ENCODE peak calls at places on chromosomes 5 and 9, in seven cellular contexts. V is heart left ventricle, R is GM23248, B is Peyer's patch, T is tibial artery, M is aorta, H is left ventricle myocardium inferior. U is an unnamed sample.

GRCh38 chr9:84310903-84311302 is 29.7 kb downstream of the SLC28A3 start:
- DNase-seq in V (no peak), T (no peak), H (no peak), B (no peak), M (peak), R (no peak), U (no peak)

GRCh38 chr5:389197-389821 is 53.7 kb upstream of the EXOC3 start:
- DNase-seq in M (peak), T (no peak), H (no peak), B (no peak), R (no peak), V (no peak), U (peak)

GRCh38 chr9:33346564-33346963 is 55.8 kb downstream of the AQP7 start:
- DNase-seq in B (no peak), V (no peak), M (no peak), R (peak), H (no peak), T (no peak), U (no peak)

GRCh38 chr5:151892393-151892792 is 32.3 kb downstream of the GLRA1 start:
- DNase-seq in V (no peak), T (no peak), H (no peak), R (no peak), M (no peak), B (no peak), U (no peak)

GRCh38 chr9:135283621-135284020 is 196.0 kb upstream of the PPP1R26 start:
- DNase-seq in V (no peak), M (no peak), B (no peak), H (no peak), T (no peak), R (no peak), U (no peak)

GRCh38 chr5:139640432-139641115 is 7.6 kb upstream of the CXXC5 start:
- DNase-seq in M (peak), R (no peak), V (peak), H (no peak), B (no peak), T (peak), U (peak)

GRCh38 chr5:176629317-176629852 is 949 bp downstream of the SNCB start:
- DNase-seq in V (no peak), T (no peak), H (no peak), R (no peak), M (no peak), B (no peak), U (no peak)

GRCh38 chr9:110115341-110115820 is 92.6 kb downstream of the C9orf152 start:
- DNase-seq in H (peak), R (peak), T (no peak), M (no peak), B (no peak), V (peak), U (no peak)

GRCh38 chr5:9621379-9621903 is 8.7 kb downstream of the TAS2R1 start:
- DNase-seq in M (no peak), R (peak), B (no peak), T (no peak), H (no peak), V (no peak), U (no peak)

GRCh38 chr9:89295400-89295799 is 15.6 kb upstream of the CKS2 start:
- DNase-seq in B (no peak), H (no peak), M (no peak), T (no peak), R (no peak), V (no peak), U (no peak)

GRCh38 chr9:5870691-5871090 is 20.0 kb upstream of the MLANA start:
- DNase-seq in H (peak), B (no peak), V (no peak), T (no peak), R (no peak), M (no peak), U (no peak)

GRCh38 chr9:88749420-88749819 is 214.4 kb downstream of the NXNL2 start:
- DNase-seq in H (no peak), V (no peak), T (peak), R (peak), B (no peak), M (no peak), U (no peak)

GRCh38 chr9:94632736-94633135 is 6.6 kb downstream of the FBP1 start:
- DNase-seq in B (no peak), R (peak), T (no peak), M (no peak), V (no peak), H (no peak), U (no peak)

GRCh38 chr5:180975338-180975737 is 13.3 kb upstream of the BTNL3 start:
- DNase-seq in B (peak), M (no peak), R (no peak), T (no peak), H (no peak), V (no peak), U (no peak)

GRCh38 chr5:122515709-122516431 is 203.8 kb downstream of the SNCAIP start:
- DNase-seq in H (no peak), B (peak), V (peak), M (peak), T (peak), R (peak), U (no peak)

GRCh38 chr9:36102742-36103495 is 33.6 kb upstream of the GLIPR2 start:
- DNase-seq in V (peak), H (peak), M (peak), R (peak), T (peak), B (peak), U (peak)
- H3K27ac ChIP-seq in V (no peak), H (no peak), M (no peak), R (peak), T (peak), B (no peak), U (no peak)

DNA sequence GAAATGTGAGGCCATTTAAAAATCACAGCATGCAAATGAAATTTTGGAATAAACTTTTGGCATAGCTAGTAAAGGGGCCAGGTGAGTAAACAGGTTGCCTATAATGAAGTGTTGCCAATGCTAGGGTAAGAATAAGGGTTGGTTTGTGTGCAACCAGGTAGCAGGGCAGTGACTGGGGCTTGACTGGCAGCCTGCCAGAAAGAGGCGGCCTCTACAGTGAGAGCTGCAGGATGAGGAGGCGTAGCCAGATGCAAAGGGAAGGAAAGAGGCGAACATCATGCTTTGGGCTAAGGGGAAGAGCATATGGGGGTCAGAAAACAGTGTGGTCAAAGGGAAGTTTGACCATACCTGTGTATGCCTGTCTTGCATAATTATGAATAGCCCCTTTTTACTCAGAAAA is 70.6 kb downstream of the MAST4 start:
- DNase-seq in B (peak), R (no peak), T (no peak), M (no peak), V (peak), H (peak), U (no peak)
- H3K4me3 ChIP-seq in B (no peak), R (no peak), T (no peak), M (no peak), V (no peak), H (no peak), U (no peak)

GRCh38 chr5:61332369-61332745 is 299 bp downstream of the ZSWIM6 start:
- DNase-seq in B (peak), M (peak), H (peak), V (peak), R (peak), T (peak), U (peak)

GRCh38 chr5:61332891-61333350 is 863 bp downstream of the ZSWIM6 start:
- DNase-seq in M (peak), T (peak), R (peak), H (peak), V (peak), B (peak), U (peak)

GRCh38 chr5:61333351-61334223 is 1.5 kb downstream of the ZSWIM6 start:
- DNase-seq in H (peak), B (peak), R (peak), V (peak), M (peak), T (peak), U (peak)

GRCh38 chr5:61331407-61332368 is at the start of gene ZSWIM6:
- DNase-seq in B (peak), V (peak), M (peak), T (peak), H (peak), R (peak), U (peak)

DNA sequence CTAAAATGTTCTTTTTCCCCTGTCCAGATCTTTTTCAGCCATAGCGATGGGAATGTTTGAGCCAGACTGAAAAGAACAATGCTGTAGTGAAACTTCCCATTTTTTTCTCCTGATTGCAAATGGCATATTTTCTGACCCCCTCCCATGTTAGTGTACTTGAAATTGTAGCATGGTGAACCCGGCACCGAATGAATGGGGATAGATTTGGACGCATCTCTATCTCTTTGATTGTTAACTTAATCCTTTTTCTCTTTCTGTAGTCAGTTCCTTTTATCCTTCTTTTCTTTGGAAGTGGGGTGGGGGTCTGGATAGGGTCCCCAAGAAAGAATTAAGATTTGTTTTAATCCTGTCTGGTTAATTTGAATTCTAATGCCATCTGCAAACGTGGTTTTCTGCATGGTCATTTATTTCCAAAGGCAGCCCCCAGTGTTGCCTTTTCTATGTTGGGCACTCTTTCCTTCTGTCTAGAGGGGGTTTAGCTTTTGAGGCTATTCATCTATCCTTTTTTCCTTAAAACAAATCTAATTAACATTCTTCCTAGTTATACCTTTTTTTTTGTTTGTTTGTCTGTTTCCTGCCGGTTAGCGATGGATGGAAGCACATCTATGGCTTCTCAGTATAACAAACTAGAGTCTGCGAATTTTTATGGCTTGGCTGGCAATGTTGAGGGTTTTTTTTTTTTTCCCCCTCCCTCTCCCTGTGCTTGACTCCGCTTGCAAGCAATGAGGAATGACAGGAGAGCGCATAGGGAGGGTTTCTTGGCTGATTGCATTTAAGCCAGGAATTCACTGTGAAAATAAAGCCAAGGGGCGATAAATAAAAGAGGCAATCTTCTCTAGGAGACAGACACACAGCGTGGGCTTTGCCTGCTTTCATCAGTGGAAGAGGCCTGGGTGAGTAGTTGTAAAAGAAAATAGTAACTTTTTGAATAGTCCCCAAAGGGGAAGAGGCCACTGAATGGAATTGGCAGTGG is 2.5 kb downstream of the ZSWIM6 start:
- DNase-seq in H (no peak), T (no peak), R (peak), B (no peak), M (no peak), V (no peak), U (no peak)
- H3K27ac ChIP-seq in H (no peak), T (peak), R (peak), B (no peak), M (no peak), V (peak), U (peak)

GRCh38 chr9:17131494-17131893 is 3.3 kb upstream of the CNTLN start:
- DNase-seq in T (no peak), R (peak), V (no peak), M (no peak), B (no peak), H (no peak), U (no peak)
- H3K4me3 ChIP-seq in T (no peak), R (no peak), V (no peak), M (no peak), B (no peak), H (no peak), U (no peak)

DNA sequence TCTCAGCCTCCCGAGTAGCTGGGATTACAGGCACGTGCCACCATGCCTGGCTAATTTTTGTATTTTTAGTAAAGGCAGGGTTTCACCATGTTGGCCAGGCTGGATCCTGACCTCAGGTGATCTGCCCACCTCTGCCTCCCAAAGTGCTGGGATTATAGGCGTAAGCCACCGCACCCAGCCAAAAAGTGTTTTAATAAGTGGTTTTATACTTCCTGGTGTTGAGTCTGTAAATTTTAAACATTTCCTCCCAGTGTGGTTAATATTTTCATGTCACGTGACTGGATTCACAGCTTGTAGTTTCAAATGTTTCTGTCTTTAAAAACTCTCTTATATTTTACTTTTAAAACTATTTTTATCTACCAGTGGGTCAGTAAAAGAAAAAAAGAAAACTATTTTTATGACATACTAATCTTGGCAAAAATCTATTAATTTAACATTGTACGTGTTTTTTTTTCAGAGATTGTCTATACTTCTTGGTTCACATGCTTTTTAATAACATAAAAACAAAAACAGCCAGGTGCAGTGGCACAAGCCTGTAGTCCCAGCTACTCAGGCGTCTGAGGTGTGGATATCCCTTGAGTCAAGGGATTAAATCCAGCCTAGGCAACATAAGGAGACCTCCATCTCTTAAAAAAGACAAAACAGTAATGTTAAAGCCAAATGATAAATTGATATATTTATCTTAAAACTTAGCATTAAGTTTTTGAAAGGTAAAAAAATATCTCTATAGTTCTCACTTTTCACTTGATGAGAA is 117.1 kb downstream of the DMXL1 start:
- DNase-seq in R (no peak), B (no peak), M (no peak), H (no peak), T (no peak), V (no peak), U (no peak)
- H3K27ac ChIP-seq in R (no peak), B (no peak), M (no peak), H (no peak), T (no peak), V (no peak), U (no peak)